ENCODE peak calls at places on chromosomes 4 and X, in five cellular contexts. I is H54, R is NCI-H510A treated with DMSO at 0.1 percent for 48 hours, W is A172, H is Peyer's patch. B is an unnamed sample.

GRCh38 chr4:1990348-1990645 is 18.5 kb downstream of the NELFA start:
- DNase-seq in R (no peak), W (no peak), H (no peak), I (no peak), B (no peak)

GRCh38 chrX:54427837-54428424 is 12.3 kb upstream of the TSR2 start:
- DNase-seq in H (no peak), R (peak), W (no peak), I (no peak), B (no peak)

GRCh38 chr4:153731239-153731638 is 28.6 kb downstream of the RNF175 start:
- DNase-seq in H (no peak), W (peak), I (peak), R (no peak), B (no peak)

GRCh38 chr4:151649461-151649860 is 111.3 kb downstream of the GATB start:
- DNase-seq in H (no peak), I (no peak), R (no peak), W (no peak), B (no peak)

GRCh38 chrX:154444001-154444754 is at the start of gene FAM50A:
- DNase-seq in R (peak), I (peak), W (peak), H (peak), B (peak)

GRCh38 chr4:125677665-125678307 is 363.0 kb downstream of the FAT4 start:
- DNase-seq in R (peak), W (no peak), H (no peak), I (no peak), B (no peak)

GRCh38 chr4:88969746-88970145 is 87.2 kb downstream of the FAM13A start:
- DNase-seq in W (no peak), R (no peak), H (no peak), I (no peak), B (no peak)

GRCh38 chr4:160034501-160034900 is 931.6 kb downstream of the RAPGEF2 start:
- DNase-seq in W (no peak), I (no peak), R (no peak), H (no peak), B (no peak)

GRCh38 chr4:76634239-76634638 is 199.2 kb downstream of the SHROOM3 start:
- DNase-seq in H (no peak), R (no peak), I (no peak), W (peak), B (no peak)

GRCh38 chr4:71214578-71214977 is 124.2 kb upstream of the SLC4A4 start:
- DNase-seq in I (no peak), R (no peak), W (no peak), H (no peak), B (no peak)

GRCh38 chr4:32858971-32859370 is 2138.8 kb downstream of the PCDH7 start:
- DNase-seq in W (peak), H (no peak), I (no peak), R (no peak), B (peak)

GRCh38 chr4:73621357-73621756 is 1.1 kb upstream of the RASSF6 start:
- DNase-seq in H (peak), I (no peak), W (no peak), R (peak), B (no peak)

GRCh38 chr4:36165256-36166005 is 78.9 kb downstream of the ARAP2 start:
- DNase-seq in I (no peak), H (no peak), W (no peak), R (no peak), B (peak)

GRCh38 chrX:65196758-65197371 is 220.6 kb upstream of the ZC4H2 start:
- DNase-seq in H (peak), R (peak), I (no peak), W (no peak), B (no peak)

GRCh38 chr4:48698029-48698901 is 81.8 kb downstream of the FRYL start:
- DNase-seq in R (no peak), W (peak), H (peak), I (no peak), B (peak)

GRCh38 chrX:67555578-67556203 is 11.9 kb downstream of the AR start:
- DNase-seq in W (peak), R (no peak), I (peak), H (peak), B (peak)

GRCh38 chr4:8314691-8315255 is 45.2 kb downstream of the HTRA3 start:
- DNase-seq in H (peak), W (no peak), R (no peak), I (no peak), B (no peak)

GRCh38 chr4:4254666-4255065 is 6.6 kb upstream of the TMEM128 start:
- DNase-seq in H (no peak), I (no peak), W (no peak), R (no peak), B (no peak)

GRCh38 chr4:138741778-138742377 is 273.7 kb upstream of the NOCT start:
- DNase-seq in R (peak), I (no peak), H (no peak), W (no peak), B (no peak)

GRCh38 chr4:95606739-95607138 is 58.0 kb upstream of the UNC5C start:
- DNase-seq in I (no peak), H (no peak), R (no peak), W (no peak), B (no peak)